ENCODE peak calls at places on chromosomes 11 and 22, in four cellular contexts. One of them, this sample, is unnamed.
A peak's percentile ranks its signal among the peaks of the same experiment; 100 is the strongest.

GRCh38 chr11:13837286-13837685 is 125.2 kb upstream of the SPON1 start:
- DNase-seq in activated CD4-positive, alpha-beta T cell treated with anti-CD3 and anti-CD28 coated beads for 48 hours: no peak
- DNase-seq in GM04504: no peak
- DNase-seq in naive thymus-derived CD8-positive, alpha-beta T cell: no peak
- DNase-seq in this sample: no peak

GRCh38 chr11:31806186-31806943 is 4.8 kb downstream of the PAX6 start:
- DNase-seq in naive thymus-derived CD8-positive, alpha-beta T cell: no peak
- DNase-seq in GM04504: no peak
- DNase-seq in activated CD4-positive, alpha-beta T cell treated with anti-CD3 and anti-CD28 coated beads for 48 hours: no peak
- DNase-seq in this sample: no peak

GRCh38 chr11:111189466-111189865 is 56.1 kb upstream of the POU2AF2 start:
- DNase-seq in activated CD4-positive, alpha-beta T cell treated with anti-CD3 and anti-CD28 coated beads for 48 hours: no peak
- DNase-seq in GM04504: no peak
- DNase-seq in naive thymus-derived CD8-positive, alpha-beta T cell: no peak
- DNase-seq in this sample: no peak

GRCh38 chr22:41417622-41418390 is 28.8 kb downstream of the TOB2 start:
- DNase-seq in activated CD4-positive, alpha-beta T cell treated with anti-CD3 and anti-CD28 coated beads for 48 hours: no peak
- DNase-seq in GM04504: no peak
- DNase-seq in naive thymus-derived CD8-positive, alpha-beta T cell: no peak
- DNase-seq in this sample: no peak

GRCh38 chr22:27726726-27727449 is 74.7 kb downstream of the MN1 start:
- DNase-seq in GM04504: peak; percentile 78
- DNase-seq in activated CD4-positive, alpha-beta T cell treated with anti-CD3 and anti-CD28 coated beads for 48 hours: no peak
- DNase-seq in naive thymus-derived CD8-positive, alpha-beta T cell: no peak
- DNase-seq in this sample: no peak

GRCh38 chr11:63843042-63843441 is 4.1 kb downstream of the MARK2 start:
- DNase-seq in naive thymus-derived CD8-positive, alpha-beta T cell: no peak
- DNase-seq in activated CD4-positive, alpha-beta T cell treated with anti-CD3 and anti-CD28 coated beads for 48 hours: no peak
- DNase-seq in GM04504: no peak
- DNase-seq in this sample: no peak

GRCh38 chr11:27599217-27599616 is 92.6 kb upstream of the LIN7C start:
- DNase-seq in activated CD4-positive, alpha-beta T cell treated with anti-CD3 and anti-CD28 coated beads for 48 hours: no peak
- DNase-seq in naive thymus-derived CD8-positive, alpha-beta T cell: no peak
- DNase-seq in GM04504: no peak
- DNase-seq in this sample: no peak

GRCh38 chr22:30015846-30016245 is 64.4 kb upstream of the HORMAD2 start:
- DNase-seq in activated CD4-positive, alpha-beta T cell treated with anti-CD3 and anti-CD28 coated beads for 48 hours: no peak
- DNase-seq in GM04504: peak; percentile 66
- DNase-seq in naive thymus-derived CD8-positive, alpha-beta T cell: no peak
- DNase-seq in this sample: peak; percentile 82

GRCh38 chr11:69721745-69722144 is 17.9 kb upstream of the FGF19 start:
- DNase-seq in naive thymus-derived CD8-positive, alpha-beta T cell: no peak
- DNase-seq in GM04504: no peak
- DNase-seq in activated CD4-positive, alpha-beta T cell treated with anti-CD3 and anti-CD28 coated beads for 48 hours: no peak
- DNase-seq in this sample: no peak

GRCh38 chr11:72779495-72780128 is 14.2 kb downstream of the STARD10 start:
- DNase-seq in GM04504: no peak
- DNase-seq in activated CD4-positive, alpha-beta T cell treated with anti-CD3 and anti-CD28 coated beads for 48 hours: no peak
- DNase-seq in naive thymus-derived CD8-positive, alpha-beta T cell: no peak
- DNase-seq in this sample: no peak

GRCh38 chr11:129785383-129786111 is 30.1 kb upstream of the TMEM45B start:
- DNase-seq in GM04504: no peak
- DNase-seq in activated CD4-positive, alpha-beta T cell treated with anti-CD3 and anti-CD28 coated beads for 48 hours: no peak
- DNase-seq in naive thymus-derived CD8-positive, alpha-beta T cell: peak; percentile 9
- DNase-seq in this sample: no peak

GRCh38 chr11:118625976-118626375 is 18.6 kb downstream of the PHLDB1 start:
- DNase-seq in GM04504: no peak
- DNase-seq in activated CD4-positive, alpha-beta T cell treated with anti-CD3 and anti-CD28 coated beads for 48 hours: no peak
- DNase-seq in naive thymus-derived CD8-positive, alpha-beta T cell: no peak
- DNase-seq in this sample: no peak

GRCh38 chr11:117565709-117566108 is 231.3 kb downstream of the DSCAML1 start:
- DNase-seq in GM04504: no peak
- DNase-seq in activated CD4-positive, alpha-beta T cell treated with anti-CD3 and anti-CD28 coated beads for 48 hours: no peak
- DNase-seq in naive thymus-derived CD8-positive, alpha-beta T cell: no peak
- DNase-seq in this sample: no peak

GRCh38 chr11:64535811-64536210 is 55.2 kb upstream of the SLC22A12 start:
- DNase-seq in naive thymus-derived CD8-positive, alpha-beta T cell: no peak
- DNase-seq in activated CD4-positive, alpha-beta T cell treated with anti-CD3 and anti-CD28 coated beads for 48 hours: no peak
- DNase-seq in GM04504: no peak
- DNase-seq in this sample: no peak

GRCh38 chr11:76578655-76579046 is 91.9 kb downstream of the LRRC32 start:
- DNase-seq in activated CD4-positive, alpha-beta T cell treated with anti-CD3 and anti-CD28 coated beads for 48 hours: no peak
- DNase-seq in naive thymus-derived CD8-positive, alpha-beta T cell: no peak
- DNase-seq in GM04504: no peak
- DNase-seq in this sample: no peak

GRCh38 chr11:13227676-13228255 is 49.8 kb upstream of the BMAL1 start:
- DNase-seq in naive thymus-derived CD8-positive, alpha-beta T cell: no peak
- DNase-seq in activated CD4-positive, alpha-beta T cell treated with anti-CD3 and anti-CD28 coated beads for 48 hours: no peak
- DNase-seq in GM04504: no peak
- DNase-seq in this sample: no peak

GRCh38 chr22:47126344-47126811 is 363.9 kb downstream of the TBC1D22A start:
- DNase-seq in naive thymus-derived CD8-positive, alpha-beta T cell: no peak
- DNase-seq in activated CD4-positive, alpha-beta T cell treated with anti-CD3 and anti-CD28 coated beads for 48 hours: no peak
- DNase-seq in GM04504: no peak
- DNase-seq in this sample: no peak

GRCh38 chr11:69463892-69464620 is 17.4 kb upstream of the LINC01488 start:
- DNase-seq in activated CD4-positive, alpha-beta T cell treated with anti-CD3 and anti-CD28 coated beads for 48 hours: no peak
- DNase-seq in GM04504: no peak
- DNase-seq in naive thymus-derived CD8-positive, alpha-beta T cell: no peak
- DNase-seq in this sample: no peak